ENCODE peak calls at places on chromosomes 1 and 21, in six cellular contexts. T, O, I, M, C and K are unnamed samples.
A peak's percentile ranks its signal among the peaks of the same experiment; 100 is the strongest.

GRCh38 chr21:35861656-35862055 is 198.7 kb downstream of the SETD4 start:
- DNase-seq in T (no peak), I (no peak), O (no peak), M (peak; percentile 15), C (no peak), K (no peak)

GRCh38 chr21:42682661-42683060 is 29.2 kb downstream of the PDE9A start:
- DNase-seq in C (no peak), M (no peak), O (no peak), T (no peak), I (no peak), K (no peak)

GRCh38 chr1:107704911-107705310 is 260.1 kb downstream of the VAV3 start:
- DNase-seq in I (no peak), O (no peak), C (no peak), T (no peak), M (no peak), K (no peak)

GRCh38 chr1:203028067-203028783 is 1.9 kb downstream of the PPFIA4 start:
- DNase-seq in M (no peak), I (no peak), C (no peak), O (no peak), T (no peak), K (no peak)

GRCh38 chr1:164733070-164733469 is 174.1 kb downstream of the PBX1 start:
- DNase-seq in I (no peak), C (no peak), O (no peak), T (no peak), M (peak; percentile 2), K (peak; percentile 62)

GRCh38 chr21:35083246-35083645 is 34.1 kb upstream of the RUNX1 start:
- DNase-seq in T (no peak), I (no peak), M (no peak), C (no peak), O (no peak), K (no peak)

GRCh38 chr1:234065794-234066447 is 161.4 kb downstream of the SLC35F3 start:
- DNase-seq in I (peak; percentile 27), O (peak; percentile 43), T (peak; percentile 80), C (peak; percentile 37), M (peak; percentile 56), K (peak; percentile 89)

GRCh38 chr1:185646202-185646683 is 87.9 kb upstream of the HMCN1 start:
- DNase-seq in O (no peak), C (no peak), T (no peak), I (no peak), M (peak; percentile 59), K (peak; percentile 33)

GRCh38 chr1:235259133-235259778 is 68.7 kb downstream of the ARID4B start:
- DNase-seq in M (no peak), I (no peak), O (no peak), C (no peak), T (no peak), K (peak; percentile 10)

GRCh38 chr1:24580756-24581155 is 24.9 kb downstream of the NCMAP start:
- DNase-seq in I (no peak), M (no peak), C (no peak), O (no peak), T (no peak), K (no peak)

GRCh38 chr21:44925027-44925755 is 4.5 kb upstream of the ITGB2 start:
- DNase-seq in T (no peak), C (no peak), I (no peak), M (peak; percentile 48), O (no peak), K (no peak)